ENCODE peak calls at places on chromosome 5, in four cellular contexts. One of them, this sample, is unnamed.

GRCh38 chr5:16992444-16992843 is 56.4 kb upstream of the MYO10 start:
- DNase-seq in fibroblast of the aortic adventitia: peak; percentile 32
- DNase-seq in nephron progenitor cell: no peak
- DNase-seq in AG04450: no peak
- DNase-seq in this sample: no peak

GRCh38 chr5:180137401-180138213 is 66.0 kb upstream of the RNF130 start:
- DNase-seq in fibroblast of the aortic adventitia: no peak
- DNase-seq in nephron progenitor cell: no peak
- DNase-seq in AG04450: no peak
- DNase-seq in this sample: no peak

GRCh38 chr5:14399054-14399657 is 182.4 kb upstream of the OTULINL start:
- DNase-seq in fibroblast of the aortic adventitia: peak; percentile 88
- DNase-seq in nephron progenitor cell: no peak
- DNase-seq in AG04450: no peak
- DNase-seq in this sample: peak; percentile 23

GRCh38 chr5:79318935-79319614 is 83.1 kb downstream of the JMY start:
- DNase-seq in fibroblast of the aortic adventitia: peak; percentile 87
- DNase-seq in nephron progenitor cell: no peak
- DNase-seq in AG04450: peak; percentile 95
- DNase-seq in this sample: no peak

GRCh38 chr5:66129184-66129583 is 14.9 kb upstream of the SREK1 start:
- DNase-seq in fibroblast of the aortic adventitia: no peak
- DNase-seq in nephron progenitor cell: no peak
- DNase-seq in AG04450: no peak
- DNase-seq in this sample: no peak

GRCh38 chr5:17216176-17216973 is 1.1 kb upstream of the BASP1 start:
- DNase-seq in fibroblast of the aortic adventitia: peak; percentile 86
- DNase-seq in nephron progenitor cell: peak; percentile 78
- DNase-seq in AG04450: no peak
- DNase-seq in this sample: peak; percentile 80

GRCh38 chr5:57906637-57907036 is 424.0 kb upstream of the ACTBL2 start:
- DNase-seq in fibroblast of the aortic adventitia: no peak
- DNase-seq in nephron progenitor cell: no peak
- DNase-seq in AG04450: no peak
- DNase-seq in this sample: no peak

GRCh38 chr5:9869616-9870288 is 239.6 kb upstream of the TAS2R1 start:
- DNase-seq in fibroblast of the aortic adventitia: peak; percentile 71
- DNase-seq in nephron progenitor cell: no peak
- DNase-seq in AG04450: peak; percentile 61
- DNase-seq in this sample: no peak

GRCh38 chr5:56848206-56848605 is 32.9 kb downstream of the MAP3K1 start:
- DNase-seq in fibroblast of the aortic adventitia: no peak
- DNase-seq in nephron progenitor cell: no peak
- DNase-seq in AG04450: no peak
- DNase-seq in this sample: no peak

GRCh38 chr5:135426102-135427082 is 20.8 kb downstream of the DCANP1 start:
- DNase-seq in fibroblast of the aortic adventitia: peak; percentile 63
- DNase-seq in nephron progenitor cell: no peak
- DNase-seq in AG04450: no peak
- DNase-seq in this sample: peak; percentile 44

GRCh38 chr5:26569929-26570258 is 468.5 kb downstream of the CDH9 start:
- DNase-seq in fibroblast of the aortic adventitia: no peak
- DNase-seq in nephron progenitor cell: no peak
- DNase-seq in AG04450: no peak
- DNase-seq in this sample: no peak

DNA sequence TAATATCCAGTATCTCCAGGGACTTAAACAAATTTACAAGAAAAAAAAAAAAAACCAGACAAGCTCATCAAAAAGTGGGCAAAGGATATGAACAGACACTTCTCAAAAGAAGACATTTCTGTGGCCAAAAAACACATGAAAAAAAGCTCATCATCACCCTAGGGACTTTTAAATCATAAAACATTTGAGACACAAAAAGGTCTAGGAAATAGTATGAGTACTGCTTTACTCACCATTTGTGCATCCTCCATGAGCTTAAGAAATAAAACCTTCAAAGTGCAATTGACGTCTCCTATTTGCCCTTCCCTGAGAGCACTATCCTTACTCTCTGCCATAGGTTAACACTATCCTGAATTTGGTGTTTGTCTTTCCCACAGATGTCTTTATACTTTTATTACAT is 193.7 kb upstream of the NREP start:
- DNase-seq in fibroblast of the aortic adventitia: peak; percentile 54
- DNase-seq in nephron progenitor cell: no peak
- DNase-seq in AG04450: no peak
- DNase-seq in this sample: no peak
- TF ChIP-seq CTCF in fibroblast of the aortic adventitia: no peak
- TF ChIP-seq CTCF in nephron progenitor cell: no peak
- TF ChIP-seq CTCF in AG04450: no peak
- TF ChIP-seq CTCF in this sample: no peak

GRCh38 chr5:169850407-169850806 is 129.9 kb downstream of the INSYN2B start:
- DNase-seq in fibroblast of the aortic adventitia: no peak
- DNase-seq in nephron progenitor cell: no peak
- DNase-seq in AG04450: no peak
- DNase-seq in this sample: no peak
- TF ChIP-seq CTCF in fibroblast of the aortic adventitia: no peak
- TF ChIP-seq CTCF in nephron progenitor cell: no peak
- TF ChIP-seq CTCF in AG04450: peak; percentile 34
- TF ChIP-seq CTCF in this sample: peak; percentile 51

GRCh38 chr5:43039468-43040286 is 442 bp downstream of the ANXA2R start:
- DNase-seq in fibroblast of the aortic adventitia: peak; percentile 83
- DNase-seq in nephron progenitor cell: peak; percentile 52
- DNase-seq in AG04450: no peak
- DNase-seq in this sample: peak; percentile 63
- TF ChIP-seq CTCF in fibroblast of the aortic adventitia: no peak
- TF ChIP-seq CTCF in nephron progenitor cell: no peak
- TF ChIP-seq CTCF in AG04450: peak; percentile 25
- TF ChIP-seq CTCF in this sample: no peak

GRCh38 chr5:5104550-5104949 is 35.6 kb upstream of the ADAMTS16 start:
- DNase-seq in fibroblast of the aortic adventitia: no peak
- DNase-seq in nephron progenitor cell: no peak
- DNase-seq in AG04450: no peak
- DNase-seq in this sample: no peak
- TF ChIP-seq CTCF in fibroblast of the aortic adventitia: no peak
- TF ChIP-seq CTCF in nephron progenitor cell: no peak
- TF ChIP-seq CTCF in AG04450: no peak
- TF ChIP-seq CTCF in this sample: no peak

DNA sequence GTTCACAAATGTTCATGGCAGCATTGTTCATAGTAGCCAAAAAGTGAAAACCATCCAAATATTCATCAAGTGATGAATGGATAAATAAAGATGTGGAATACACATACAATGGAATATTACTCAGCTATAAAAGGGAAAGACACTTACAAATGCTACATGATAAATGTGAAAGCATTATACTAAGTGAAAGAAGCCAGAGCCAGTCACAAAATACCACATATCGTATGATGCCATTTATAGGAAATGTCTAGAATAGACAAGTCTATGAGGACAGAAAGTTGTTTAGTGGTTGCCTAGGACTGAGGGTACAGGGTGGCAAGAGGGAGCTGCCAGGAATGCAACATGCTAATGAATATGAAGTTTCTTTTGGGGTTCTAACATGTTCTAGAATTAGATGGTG is 148.7 kb downstream of the DEPDC1B start:
- DNase-seq in fibroblast of the aortic adventitia: no peak
- DNase-seq in nephron progenitor cell: no peak
- DNase-seq in AG04450: no peak
- DNase-seq in this sample: no peak
- TF ChIP-seq CTCF in fibroblast of the aortic adventitia: no peak
- TF ChIP-seq CTCF in nephron progenitor cell: no peak
- TF ChIP-seq CTCF in AG04450: no peak
- TF ChIP-seq CTCF in this sample: no peak

GRCh38 chr5:168992687-168993086 is 308.3 kb downstream of the SLIT3 start:
- DNase-seq in fibroblast of the aortic adventitia: no peak
- DNase-seq in nephron progenitor cell: peak; percentile 36
- DNase-seq in AG04450: no peak
- DNase-seq in this sample: peak; percentile 35
- TF ChIP-seq CTCF in fibroblast of the aortic adventitia: no peak
- TF ChIP-seq CTCF in nephron progenitor cell: peak; percentile 29
- TF ChIP-seq CTCF in AG04450: no peak
- TF ChIP-seq CTCF in this sample: no peak

GRCh38 chr5:1772634-1773033 is 27.0 kb downstream of the MRPL36 start:
- DNase-seq in fibroblast of the aortic adventitia: peak; percentile 62
- DNase-seq in nephron progenitor cell: no peak
- DNase-seq in AG04450: peak; percentile 23
- DNase-seq in this sample: no peak
- TF ChIP-seq CTCF in fibroblast of the aortic adventitia: peak; percentile 70
- TF ChIP-seq CTCF in nephron progenitor cell: no peak
- TF ChIP-seq CTCF in AG04450: peak; percentile 74
- TF ChIP-seq CTCF in this sample: no peak

DNA sequence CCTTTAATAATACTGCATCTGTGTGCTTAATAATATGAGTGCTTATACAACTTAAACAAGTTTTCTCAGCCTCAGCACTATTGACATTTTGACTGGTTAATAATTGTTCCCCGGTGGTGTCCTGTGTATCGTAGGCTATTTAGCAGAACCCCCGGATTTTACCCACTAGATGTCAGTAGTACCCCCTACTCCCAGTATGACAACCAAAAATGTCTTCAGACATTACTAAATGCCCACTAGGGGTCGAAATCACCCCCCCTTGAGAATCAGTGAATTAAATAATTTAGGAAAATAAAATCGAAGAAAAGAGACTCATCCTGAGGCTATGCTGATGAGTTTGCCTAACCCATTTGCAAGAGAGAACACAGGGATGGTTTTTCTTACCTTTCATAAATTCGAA is 166.3 kb downstream of the ATP10B start:
- DNase-seq in fibroblast of the aortic adventitia: no peak
- DNase-seq in nephron progenitor cell: no peak
- DNase-seq in AG04450: no peak
- DNase-seq in this sample: peak; percentile 11
- TF ChIP-seq CTCF in fibroblast of the aortic adventitia: no peak
- TF ChIP-seq CTCF in nephron progenitor cell: peak; percentile 52
- TF ChIP-seq CTCF in AG04450: no peak
- TF ChIP-seq CTCF in this sample: peak; percentile 44

This sample was measured in endothelial cell.